ENCODE peak calls at places on chromosomes 11 and 22, in five cellular contexts. C is ELF-1; F is iris pigment epithelial cell; S is WERI-Rb-1; L is stimulated activated CD4-positive, alpha-beta T cell treated with anti-CD3 and anti-CD28 coated beads, Interleukin-1b, Interleukin-23, amount 100 ng/mL, for 24 hours. V is an unnamed sample.
A peak's percentile ranks its signal among the peaks of the same experiment; 100 is the strongest.

GRCh38 chr11:129787518-129787917 is 28.1 kb upstream of the TMEM45B start:
- DNase-seq in C (no peak), S (no peak), F (peak; percentile 16), L (no peak), V (no peak)

GRCh38 chr22:37643225-37643847 is 3.9 kb downstream of the SH3BP1 start:
- DNase-seq in S (peak; percentile 85), L (peak; percentile 81), F (peak; percentile 55), C (peak; percentile 88), V (peak; percentile 91)

GRCh38 chr22:33515733-33516297 is 404.5 kb downstream of the LARGE1 start:
- DNase-seq in C (no peak), S (no peak), F (no peak), L (no peak), V (no peak)

GRCh38 chr22:35430897-35431322 is 31.0 kb downstream of the MCM5 start:
- DNase-seq in F (peak; percentile 82), S (peak; percentile 81), C (peak; percentile 92), L (peak; percentile 47), V (peak; percentile 91)

GRCh38 chr22:44550666-44551491 is 52.8 kb upstream of the RTL6 start:
- DNase-seq in C (peak; percentile 52), L (no peak), S (no peak), F (peak; percentile 80), V (peak; percentile 87)

GRCh38 chr11:68128682-68129327 is 7.6 kb upstream of the CHKA start:
- DNase-seq in F (peak; percentile 81), C (peak; percentile 75), S (peak; percentile 62), L (no peak), V (peak; percentile 87)

GRCh38 chr11:8039530-8040260 is 41.3 kb upstream of the TUB start:
- DNase-seq in F (no peak), C (no peak), L (no peak), S (no peak), V (peak; percentile 22)

GRCh38 chr11:101880208-101880607 is 34.6 kb upstream of the CEP126 start:
- DNase-seq in S (peak; percentile 8), C (no peak), L (no peak), F (peak; percentile 81), V (no peak)

GRCh38 chr11:86941077-86941870 is 13.9 kb downstream of the FZD4 start:
- DNase-seq in F (no peak), C (no peak), S (no peak), L (no peak), V (no peak)

GRCh38 chr11:111512296-111513239 is at the start of gene BTG4:
- DNase-seq in C (peak; percentile 64), L (no peak), S (peak; percentile 27), F (peak; percentile 27), V (peak; percentile 34)

GRCh38 chr11:75689861-75690641 is 21.2 kb upstream of the MAP6 start:
- DNase-seq in F (no peak), S (no peak), L (no peak), C (no peak), V (no peak)